ENCODE peak calls at places on chromosomes 5 and 9, in ten cellular contexts. One of them, this sample, is unnamed.

GRCh38 chr5:65072836-65073620 is 304.3 kb downstream of the CWC27 start:
- DNase-seq in GM23338: no peak
- DNase-seq in MM.1S: no peak
- DNase-seq in IMR-90: peak; percentile 4
- DNase-seq in colonic mucosa: no peak
- DNase-seq in naive thymus-derived CD4-positive, alpha-beta T cell: no peak
- DNase-seq in stomach: no peak
- DNase-seq in psoas muscle: no peak
- DNase-seq in upper lobe of right lung: no peak
- DNase-seq in CD4-positive, alpha-beta T cell: no peak
- DNase-seq in this sample: no peak

GRCh38 chr9:128689820-128690683 is 1.0 kb downstream of the SET start:
- DNase-seq in GM23338: peak; percentile 76
- DNase-seq in MM.1S: no peak
- DNase-seq in IMR-90: peak; percentile 37
- DNase-seq in colonic mucosa: peak; percentile 39
- DNase-seq in naive thymus-derived CD4-positive, alpha-beta T cell: peak; percentile 62
- DNase-seq in stomach: peak; percentile 31
- DNase-seq in psoas muscle: no peak
- DNase-seq in upper lobe of right lung: no peak
- DNase-seq in CD4-positive, alpha-beta T cell: peak; percentile 54
- DNase-seq in this sample: peak; percentile 62

GRCh38 chr5:175466700-175467318 is 11.6 kb upstream of the SFXN1 start:
- DNase-seq in GM23338: no peak
- DNase-seq in MM.1S: no peak
- DNase-seq in IMR-90: no peak
- DNase-seq in colonic mucosa: no peak
- DNase-seq in naive thymus-derived CD4-positive, alpha-beta T cell: no peak
- DNase-seq in stomach: no peak
- DNase-seq in psoas muscle: peak; percentile 53
- DNase-seq in upper lobe of right lung: no peak
- DNase-seq in CD4-positive, alpha-beta T cell: no peak
- DNase-seq in this sample: no peak

GRCh38 chr5:96387616-96388015 is 45.4 kb downstream of the PCSK1 start:
- DNase-seq in GM23338: no peak
- DNase-seq in MM.1S: no peak
- DNase-seq in IMR-90: no peak
- DNase-seq in colonic mucosa: no peak
- DNase-seq in naive thymus-derived CD4-positive, alpha-beta T cell: no peak
- DNase-seq in stomach: no peak
- DNase-seq in psoas muscle: no peak
- DNase-seq in upper lobe of right lung: no peak
- DNase-seq in CD4-positive, alpha-beta T cell: no peak
- DNase-seq in this sample: no peak

GRCh38 chr9:10562581-10563343 is 50.0 kb downstream of the PTPRD start:
- DNase-seq in GM23338: peak; percentile 10
- DNase-seq in MM.1S: no peak
- DNase-seq in IMR-90: no peak
- DNase-seq in colonic mucosa: no peak
- DNase-seq in naive thymus-derived CD4-positive, alpha-beta T cell: no peak
- DNase-seq in stomach: no peak
- DNase-seq in psoas muscle: no peak
- DNase-seq in upper lobe of right lung: no peak
- DNase-seq in CD4-positive, alpha-beta T cell: no peak
- DNase-seq in this sample: no peak

GRCh38 chr5:371811-372555 is 50.5 kb downstream of the AHRR start:
- DNase-seq in GM23338: no peak
- DNase-seq in MM.1S: no peak
- DNase-seq in IMR-90: no peak
- DNase-seq in colonic mucosa: peak; percentile 12
- DNase-seq in naive thymus-derived CD4-positive, alpha-beta T cell: no peak
- DNase-seq in stomach: peak; percentile 23
- DNase-seq in psoas muscle: no peak
- DNase-seq in upper lobe of right lung: peak; percentile 55
- DNase-seq in CD4-positive, alpha-beta T cell: no peak
- DNase-seq in this sample: no peak

GRCh38 chr9:121568541-121569265 is 69.1 kb upstream of the GGTA1 start:
- DNase-seq in GM23338: no peak
- DNase-seq in MM.1S: no peak
- DNase-seq in IMR-90: peak; percentile 24
- DNase-seq in colonic mucosa: no peak
- DNase-seq in naive thymus-derived CD4-positive, alpha-beta T cell: no peak
- DNase-seq in stomach: no peak
- DNase-seq in psoas muscle: peak; percentile 49
- DNase-seq in upper lobe of right lung: no peak
- DNase-seq in CD4-positive, alpha-beta T cell: no peak
- DNase-seq in this sample: peak; percentile 63

GRCh38 chr5:7827602-7828001 is 23.3 kb downstream of the CFAP90 start:
- DNase-seq in GM23338: no peak
- DNase-seq in MM.1S: no peak
- DNase-seq in IMR-90: no peak
- DNase-seq in colonic mucosa: no peak
- DNase-seq in naive thymus-derived CD4-positive, alpha-beta T cell: no peak
- DNase-seq in stomach: no peak
- DNase-seq in psoas muscle: no peak
- DNase-seq in upper lobe of right lung: no peak
- DNase-seq in CD4-positive, alpha-beta T cell: no peak
- DNase-seq in this sample: no peak

GRCh38 chr9:34976992-34977391 is 12.6 kb upstream of the DNAJB5 start:
- DNase-seq in GM23338: no peak
- DNase-seq in MM.1S: no peak
- DNase-seq in IMR-90: no peak
- DNase-seq in colonic mucosa: no peak
- DNase-seq in naive thymus-derived CD4-positive, alpha-beta T cell: no peak
- DNase-seq in stomach: no peak
- DNase-seq in psoas muscle: no peak
- DNase-seq in upper lobe of right lung: no peak
- DNase-seq in CD4-positive, alpha-beta T cell: no peak
- DNase-seq in this sample: no peak

GRCh38 chr9:34980181-34980761 is 9.3 kb upstream of the DNAJB5 start:
- DNase-seq in GM23338: no peak
- DNase-seq in MM.1S: no peak
- DNase-seq in IMR-90: no peak
- DNase-seq in colonic mucosa: no peak
- DNase-seq in naive thymus-derived CD4-positive, alpha-beta T cell: no peak
- DNase-seq in stomach: no peak
- DNase-seq in psoas muscle: no peak
- DNase-seq in upper lobe of right lung: no peak
- DNase-seq in CD4-positive, alpha-beta T cell: no peak
- DNase-seq in this sample: no peak

GRCh38 chr9:34976441-34976840 is 13.1 kb upstream of the DNAJB5 start:
- DNase-seq in GM23338: no peak
- DNase-seq in MM.1S: no peak
- DNase-seq in IMR-90: no peak
- DNase-seq in colonic mucosa: no peak
- DNase-seq in naive thymus-derived CD4-positive, alpha-beta T cell: no peak
- DNase-seq in stomach: no peak
- DNase-seq in psoas muscle: no peak
- DNase-seq in upper lobe of right lung: no peak
- DNase-seq in CD4-positive, alpha-beta T cell: no peak
- DNase-seq in this sample: no peak

GRCh38 chr9:34971146-34971811 is 13.2 kb downstream of the PHF24 start:
- DNase-seq in GM23338: no peak
- DNase-seq in MM.1S: no peak
- DNase-seq in IMR-90: no peak
- DNase-seq in colonic mucosa: no peak
- DNase-seq in naive thymus-derived CD4-positive, alpha-beta T cell: no peak
- DNase-seq in stomach: no peak
- DNase-seq in psoas muscle: no peak
- DNase-seq in upper lobe of right lung: no peak
- DNase-seq in CD4-positive, alpha-beta T cell: no peak
- DNase-seq in this sample: no peak

DNA sequence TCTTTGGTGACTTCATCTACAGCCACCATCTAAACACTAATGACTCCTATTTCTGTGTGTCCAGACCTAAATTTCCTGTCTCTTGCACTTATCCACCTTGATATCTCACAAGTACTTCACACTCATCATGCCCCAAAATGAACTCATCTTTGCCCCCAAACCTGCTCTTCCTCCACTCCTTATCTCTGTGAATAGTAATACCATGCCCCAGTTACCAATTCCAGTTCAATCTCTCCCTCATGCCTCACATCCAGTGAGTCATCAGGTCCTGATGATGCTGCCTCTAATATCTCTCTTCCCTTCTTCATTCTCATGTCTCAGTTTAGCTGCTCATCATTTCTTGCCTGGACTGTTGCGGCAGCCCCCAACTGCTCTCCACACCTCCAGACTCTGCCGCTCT is 14.9 kb upstream of the DNAJB5 start:
- DNase-seq in GM23338: no peak
- DNase-seq in MM.1S: no peak
- DNase-seq in IMR-90: no peak
- DNase-seq in colonic mucosa: no peak
- DNase-seq in naive thymus-derived CD4-positive, alpha-beta T cell: no peak
- DNase-seq in stomach: no peak
- DNase-seq in psoas muscle: no peak
- DNase-seq in upper lobe of right lung: no peak
- DNase-seq in CD4-positive, alpha-beta T cell: no peak
- DNase-seq in this sample: no peak
- H3K27me3 ChIP-seq in GM23338: no peaks in the 10 kb centered on the region
- H3K27me3 ChIP-seq in MM.1S: no peaks in the 10 kb centered on the region
- H3K27me3 ChIP-seq in IMR-90: peaks cover 57% of the 10 kb centered on the region
- H3K27me3 ChIP-seq in colonic mucosa: no peaks in the 10 kb centered on the region
- H3K27me3 ChIP-seq in naive thymus-derived CD4-positive, alpha-beta T cell: no peaks in the 10 kb centered on the region
- H3K27me3 ChIP-seq in stomach: no peaks in the 10 kb centered on the region
- H3K27me3 ChIP-seq in psoas muscle: no peaks in the 10 kb centered on the region
- H3K27me3 ChIP-seq in upper lobe of right lung: no peaks in the 10 kb centered on the region
- H3K27me3 ChIP-seq in CD4-positive, alpha-beta T cell: no peaks in the 10 kb centered on the region
- H3K27me3 ChIP-seq in this sample: no peaks in the 10 kb centered on the region

GRCh38 chr9:36898621-36899020 is 135.4 kb downstream of the PAX5 start:
- DNase-seq in GM23338: no peak
- DNase-seq in MM.1S: no peak
- DNase-seq in IMR-90: no peak
- DNase-seq in colonic mucosa: no peak
- DNase-seq in naive thymus-derived CD4-positive, alpha-beta T cell: no peak
- DNase-seq in stomach: no peak
- DNase-seq in psoas muscle: no peak
- DNase-seq in upper lobe of right lung: no peak
- DNase-seq in CD4-positive, alpha-beta T cell: no peak
- DNase-seq in this sample: no peak
- H3K27me3 ChIP-seq in GM23338: no peaks in the 10 kb centered on the region
- H3K27me3 ChIP-seq in MM.1S: peaks cover 6% of the 10 kb centered on the region
- H3K27me3 ChIP-seq in IMR-90: peaks cover 46% of the 10 kb centered on the region
- H3K27me3 ChIP-seq in colonic mucosa: no peaks in the 10 kb centered on the region
- H3K27me3 ChIP-seq in naive thymus-derived CD4-positive, alpha-beta T cell: no peaks in the 10 kb centered on the region
- H3K27me3 ChIP-seq in stomach: no peaks in the 10 kb centered on the region
- H3K27me3 ChIP-seq in psoas muscle: no peaks in the 10 kb centered on the region
- H3K27me3 ChIP-seq in upper lobe of right lung: no peaks in the 10 kb centered on the region
- H3K27me3 ChIP-seq in CD4-positive, alpha-beta T cell: no peaks in the 10 kb centered on the region
- H3K27me3 ChIP-seq in this sample: no peaks in the 10 kb centered on the region

GRCh38 chr5:176822041-176822425 is 11.7 kb downstream of the UNC5A start:
- DNase-seq in GM23338: no peak
- DNase-seq in MM.1S: no peak
- DNase-seq in IMR-90: no peak
- DNase-seq in colonic mucosa: no peak
- DNase-seq in naive thymus-derived CD4-positive, alpha-beta T cell: no peak
- DNase-seq in stomach: no peak
- DNase-seq in psoas muscle: no peak
- DNase-seq in upper lobe of right lung: no peak
- DNase-seq in CD4-positive, alpha-beta T cell: no peak
- DNase-seq in this sample: no peak

GRCh38 chr5:176822426-176823075 is 12.2 kb downstream of the UNC5A start:
- DNase-seq in GM23338: no peak
- DNase-seq in MM.1S: no peak
- DNase-seq in IMR-90: no peak
- DNase-seq in colonic mucosa: no peak
- DNase-seq in naive thymus-derived CD4-positive, alpha-beta T cell: no peak
- DNase-seq in stomach: no peak
- DNase-seq in psoas muscle: no peak
- DNase-seq in upper lobe of right lung: no peak
- DNase-seq in CD4-positive, alpha-beta T cell: no peak
- DNase-seq in this sample: no peak

GRCh38 chr5:176823076-176823481 is 12.7 kb downstream of the UNC5A start:
- DNase-seq in GM23338: no peak
- DNase-seq in MM.1S: no peak
- DNase-seq in IMR-90: no peak
- DNase-seq in colonic mucosa: no peak
- DNase-seq in naive thymus-derived CD4-positive, alpha-beta T cell: no peak
- DNase-seq in stomach: no peak
- DNase-seq in psoas muscle: no peak
- DNase-seq in upper lobe of right lung: no peak
- DNase-seq in CD4-positive, alpha-beta T cell: no peak
- DNase-seq in this sample: no peak

GRCh38 chr5:176820937-176821336 is 10.6 kb downstream of the UNC5A start:
- DNase-seq in GM23338: no peak
- DNase-seq in MM.1S: peak; percentile 78
- DNase-seq in IMR-90: no peak
- DNase-seq in colonic mucosa: no peak
- DNase-seq in naive thymus-derived CD4-positive, alpha-beta T cell: no peak
- DNase-seq in stomach: no peak
- DNase-seq in psoas muscle: no peak
- DNase-seq in upper lobe of right lung: no peak
- DNase-seq in CD4-positive, alpha-beta T cell: no peak
- DNase-seq in this sample: no peak

GRCh38 chr5:176821441-176821840 is 11.1 kb downstream of the UNC5A start:
- DNase-seq in GM23338: no peak
- DNase-seq in MM.1S: no peak
- DNase-seq in IMR-90: no peak
- DNase-seq in colonic mucosa: no peak
- DNase-seq in naive thymus-derived CD4-positive, alpha-beta T cell: no peak
- DNase-seq in stomach: no peak
- DNase-seq in psoas muscle: no peak
- DNase-seq in upper lobe of right lung: no peak
- DNase-seq in CD4-positive, alpha-beta T cell: no peak
- DNase-seq in this sample: no peak
- H3K27me3 ChIP-seq in GM23338: peaks cover 6% of the 10 kb centered on the region
- H3K27me3 ChIP-seq in MM.1S: peaks cover 68% of the 10 kb centered on the region
- H3K27me3 ChIP-seq in IMR-90: peaks cover 56% of the 10 kb centered on the region
- H3K27me3 ChIP-seq in colonic mucosa: peaks cover 27% of the 10 kb centered on the region
- H3K27me3 ChIP-seq in naive thymus-derived CD4-positive, alpha-beta T cell: no peaks in the 10 kb centered on the region
- H3K27me3 ChIP-seq in stomach: peaks cover 38% of the 10 kb centered on the region
- H3K27me3 ChIP-seq in psoas muscle: no peaks in the 10 kb centered on the region
- H3K27me3 ChIP-seq in upper lobe of right lung: peaks cover 39% of the 10 kb centered on the region
- H3K27me3 ChIP-seq in CD4-positive, alpha-beta T cell: peaks cover 39% of the 10 kb centered on the region
- H3K27me3 ChIP-seq in this sample: no peaks in the 10 kb centered on the region

GRCh38 chr5:115735108-115735998 is 81.1 kb downstream of the CDO1 start:
- DNase-seq in GM23338: peak; percentile 47
- DNase-seq in MM.1S: no peak
- DNase-seq in IMR-90: no peak
- DNase-seq in colonic mucosa: no peak
- DNase-seq in naive thymus-derived CD4-positive, alpha-beta T cell: no peak
- DNase-seq in stomach: no peak
- DNase-seq in psoas muscle: no peak
- DNase-seq in upper lobe of right lung: no peak
- DNase-seq in CD4-positive, alpha-beta T cell: no peak
- DNase-seq in this sample: no peak

GRCh38 chr5:115736004-115736689 is 80.3 kb downstream of the CDO1 start:
- DNase-seq in GM23338: no peak
- DNase-seq in MM.1S: no peak
- DNase-seq in IMR-90: no peak
- DNase-seq in colonic mucosa: no peak
- DNase-seq in naive thymus-derived CD4-positive, alpha-beta T cell: no peak
- DNase-seq in stomach: no peak
- DNase-seq in psoas muscle: no peak
- DNase-seq in upper lobe of right lung: no peak
- DNase-seq in CD4-positive, alpha-beta T cell: no peak
- DNase-seq in this sample: no peak

GRCh38 chr5:115736690-115737005 is 79.8 kb downstream of the CDO1 start:
- DNase-seq in GM23338: peak; percentile 5
- DNase-seq in MM.1S: no peak
- DNase-seq in IMR-90: no peak
- DNase-seq in colonic mucosa: no peak
- DNase-seq in naive thymus-derived CD4-positive, alpha-beta T cell: no peak
- DNase-seq in stomach: no peak
- DNase-seq in psoas muscle: no peak
- DNase-seq in upper lobe of right lung: no peak
- DNase-seq in CD4-positive, alpha-beta T cell: no peak
- DNase-seq in this sample: no peak

GRCh38 chr5:115738807-115739206 is 77.7 kb downstream of the CDO1 start:
- DNase-seq in GM23338: no peak
- DNase-seq in MM.1S: no peak
- DNase-seq in IMR-90: no peak
- DNase-seq in colonic mucosa: no peak
- DNase-seq in naive thymus-derived CD4-positive, alpha-beta T cell: no peak
- DNase-seq in stomach: no peak
- DNase-seq in psoas muscle: no peak
- DNase-seq in upper lobe of right lung: no peak
- DNase-seq in CD4-positive, alpha-beta T cell: no peak
- DNase-seq in this sample: no peak

GRCh38 chr5:115737452-115737851 is 79.0 kb downstream of the CDO1 start:
- DNase-seq in GM23338: peak; percentile 41
- DNase-seq in MM.1S: no peak
- DNase-seq in IMR-90: no peak
- DNase-seq in colonic mucosa: no peak
- DNase-seq in naive thymus-derived CD4-positive, alpha-beta T cell: no peak
- DNase-seq in stomach: no peak
- DNase-seq in psoas muscle: no peak
- DNase-seq in upper lobe of right lung: no peak
- DNase-seq in CD4-positive, alpha-beta T cell: no peak
- DNase-seq in this sample: no peak
- H3K27me3 ChIP-seq in GM23338: no peaks in the 10 kb centered on the region
- H3K27me3 ChIP-seq in MM.1S: no peaks in the 10 kb centered on the region
- H3K27me3 ChIP-seq in IMR-90: peaks cover 3% of the 10 kb centered on the region
- H3K27me3 ChIP-seq in colonic mucosa: no peaks in the 10 kb centered on the region
- H3K27me3 ChIP-seq in naive thymus-derived CD4-positive, alpha-beta T cell: no peaks in the 10 kb centered on the region
- H3K27me3 ChIP-seq in stomach: peaks cover 2% of the 10 kb centered on the region
- H3K27me3 ChIP-seq in psoas muscle: no peaks in the 10 kb centered on the region
- H3K27me3 ChIP-seq in upper lobe of right lung: no peaks in the 10 kb centered on the region
- H3K27me3 ChIP-seq in CD4-positive, alpha-beta T cell: peaks cover 5% of the 10 kb centered on the region
- H3K27me3 ChIP-seq in this sample: no peaks in the 10 kb centered on the region

This sample was measured in ovary.